ENCODE peak calls at places on chromosomes 11 and 22, in nine cellular contexts. Q, S, L, E, Y, D, V, B and X are unnamed samples.

GRCh38 chr11:86702387-86702983 is 30.1 kb upstream of the ME3 start:
- DNase-seq in Q (no peak), S (no peak), L (no peak), E (no peak), Y (no peak), D (no peak), V (no peak), B (no peak), X (no peak)

GRCh38 chr11:130433357-130433756 is 4.9 kb upstream of the ADAMTS8 start:
- DNase-seq in Q (no peak), S (no peak), L (no peak), E (no peak), Y (no peak), D (no peak), V (no peak), B (no peak), X (no peak)

GRCh38 chr11:126115820-126116319 is 53.2 kb upstream of the CDON start:
- DNase-seq in Q (no peak), S (no peak), L (peak; percentile 74), E (no peak), Y (peak; percentile 16), D (no peak), V (peak; percentile 86), B (no peak), X (no peak)

GRCh38 chr11:126384449-126385070 is 29.1 kb downstream of the ST3GAL4 start:
- DNase-seq in Q (no peak), S (no peak), L (no peak), E (no peak), Y (no peak), D (no peak), V (no peak), B (no peak), X (no peak)

GRCh38 chr11:58561394-58562102 is 14.1 kb downstream of the LPXN start:
- DNase-seq in Q (no peak), S (no peak), L (no peak), E (no peak), Y (no peak), D (no peak), V (no peak), B (no peak), X (no peak)

GRCh38 chr11:119263352-119263940 is 53.5 kb downstream of the MCAM start:
- DNase-seq in Q (peak; percentile 72), S (no peak), L (no peak), E (no peak), Y (no peak), D (no peak), V (peak; percentile 6), B (no peak), X (no peak)

GRCh38 chr22:46501701-46502100 is 35.7 kb downstream of the CELSR1 start:
- DNase-seq in Q (no peak), S (no peak), L (no peak), E (peak; percentile 60), Y (no peak), D (no peak), V (peak; percentile 77), B (no peak), X (no peak)

GRCh38 chr11:133927690-133928627 is 28.8 kb downstream of the IGSF9B start:
- DNase-seq in Q (peak; percentile 11), S (no peak), L (peak; percentile 78), E (peak; percentile 78), Y (peak; percentile 19), D (peak; percentile 6), V (peak; percentile 90), B (peak; percentile 71), X (no peak)

GRCh38 chr22:45505991-45506743 is 3.5 kb downstream of the FBLN1 start:
- DNase-seq in Q (no peak), S (no peak), L (no peak), E (no peak), Y (no peak), D (no peak), V (no peak), B (no peak), X (no peak)